ENCODE peak calls at places on chromosome 10, in nine cellular contexts. H is CD4-positive, CD25-positive, alpha-beta regulatory T cell; A is NCI-H460; E is caudate nucleus; F is HS-27A; X is foreskin fibroblast; I is activated CD8-positive, alpha-beta memory T cell treated with anti-CD3 and anti-CD28 coated beads, Interleukin-2, amount 50 U/mL, for 4 hours; R is lower leg skin; K is activated CD4-positive, CD25-positive, alpha-beta regulatory T cell. Y is an unnamed sample.

GRCh38 chr10:49597426-49598163 is 12.5 kb upstream of the SLC18A3 start:
- DNase-seq in H (no peak), A (no peak), E (no peak), F (no peak), X (no peak), I (no peak), R (no peak), K (no peak), Y (no peak)

GRCh38 chr10:128877141-128877540 is 589.9 kb upstream of the MGMT start:
- DNase-seq in H (no peak), A (no peak), E (no peak), F (no peak), X (no peak), I (no peak), R (peak), K (no peak), Y (no peak)

GRCh38 chr10:114239117-114239993 is at the start of gene VWA2:
- DNase-seq in H (peak), A (no peak), E (no peak), F (no peak), X (no peak), I (peak), R (no peak), K (no peak), Y (peak)

GRCh38 chr10:30057421-30057841 is 2.0 kb downstream of the JCAD start:
- DNase-seq in H (no peak), A (no peak), E (no peak), F (no peak), X (no peak), I (no peak), R (no peak), K (no peak), Y (no peak)

GRCh38 chr10:131732631-131733127 is 168.1 kb upstream of the PPP2R2D start:
- DNase-seq in H (no peak), A (no peak), E (no peak), F (no peak), X (no peak), I (no peak), R (no peak), K (no peak), Y (no peak)

GRCh38 chr10:6770846-6771245 is 190.8 kb upstream of the PRKCQ start:
- DNase-seq in H (no peak), A (no peak), E (no peak), F (no peak), X (peak), I (no peak), R (no peak), K (no peak), Y (no peak)

GRCh38 chr10:96416643-96417042 is 57.8 kb upstream of the OPALIN start:
- DNase-seq in H (no peak), A (no peak), E (no peak), F (no peak), X (no peak), I (no peak), R (no peak), K (no peak), Y (no peak)

GRCh38 chr10:112385143-112385695 is 11.3 kb downstream of the ACSL5 start:
- DNase-seq in H (no peak), A (no peak), E (no peak), F (no peak), X (no peak), I (no peak), R (no peak), K (no peak), Y (no peak)

GRCh38 chr10:16905304-16905703 is 88.1 kb upstream of the RSU1 start:
- DNase-seq in H (no peak), A (no peak), E (no peak), F (no peak), X (peak), I (no peak), R (no peak), K (no peak), Y (no peak)

GRCh38 chr10:47364366-47364765 is 16.2 kb downstream of the RBP3 start:
- DNase-seq in H (no peak), A (no peak), E (no peak), F (no peak), X (no peak), I (no peak), R (peak), K (no peak), Y (no peak)

Y was measured in activated CD8-positive, alpha-beta T cell treated with anti-CD3 and anti-CD28 coated beads for 36 hours.